ENCODE peak calls at places on chromosome 5, in four cellular contexts. J is choroid plexus epithelial cell, N is GM20000, X is lower leg skin. E is an unnamed sample.

GRCh38 chr5:10600629-10601245 is 36.9 kb downstream of the ANKRD33B start:
- DNase-seq in J (no peak), N (no peak), X (no peak), E (no peak)

GRCh38 chr5:114243983-114244305 is 117.9 kb upstream of the KCNN2 start:
- DNase-seq in J (no peak), N (no peak), X (no peak), E (no peak)

GRCh38 chr5:168696611-168697010 is 117.4 kb upstream of the PANK3 start:
- DNase-seq in J (no peak), N (no peak), X (no peak), E (no peak)

GRCh38 chr5:91225848-91226686 is 157.1 kb downstream of the ARRDC3 start:
- DNase-seq in J (no peak), N (peak; percentile 36), X (no peak), E (peak; percentile 42)

GRCh38 chr5:31976161-31976560 is 198.0 kb downstream of the GOLPH3 start:
- DNase-seq in J (no peak), N (no peak), X (no peak), E (no peak)

GRCh38 chr5:147690595-147690994 is 91.9 kb downstream of the JAKMIP2 start:
- DNase-seq in J (peak; percentile 7), N (no peak), X (no peak), E (no peak)

GRCh38 chr5:133410335-133410828 is 202.0 kb downstream of the FSTL4 start:
- DNase-seq in J (no peak), N (no peak), X (no peak), E (no peak)

GRCh38 chr5:17000296-17000939 is 64.3 kb upstream of the MYO10 start:
- DNase-seq in J (peak; percentile 93), N (no peak), X (no peak), E (no peak)

GRCh38 chr5:104412649-104413240 is 850.2 kb upstream of the NUDT12 start:
- DNase-seq in J (peak; percentile 77), N (peak; percentile 13), X (no peak), E (peak; percentile 9)

GRCh38 chr5:128174951-128175350 is 91.4 kb downstream of the SLC12A2 start:
- DNase-seq in J (peak; percentile 66), N (no peak), X (no peak), E (no peak)

GRCh38 chr5:171323806-171324632 is 15.0 kb downstream of the TLX3 start:
- DNase-seq in J (no peak), N (no peak), X (no peak), E (no peak)
- TF ChIP-seq CTCF in J (no peak), N (no peak), X (no peak), E (no peak)

GRCh38 chr5:137206030-137206715 is 293.0 kb downstream of the SPOCK1 start:
- DNase-seq in J (no peak), N (no peak), X (no peak), E (no peak)

GRCh38 chr5:137201876-137202275 is 297.2 kb downstream of the SPOCK1 start:
- DNase-seq in J (peak; percentile 33), N (no peak), X (peak; percentile 49), E (no peak)

GRCh38 chr5:137207023-137207760 is 291.9 kb downstream of the SPOCK1 start:
- DNase-seq in J (no peak), N (no peak), X (no peak), E (no peak)

GRCh38 chr5:137203011-137203632 is 296.0 kb downstream of the SPOCK1 start:
- DNase-seq in J (no peak), N (no peak), X (no peak), E (no peak)

DNA sequence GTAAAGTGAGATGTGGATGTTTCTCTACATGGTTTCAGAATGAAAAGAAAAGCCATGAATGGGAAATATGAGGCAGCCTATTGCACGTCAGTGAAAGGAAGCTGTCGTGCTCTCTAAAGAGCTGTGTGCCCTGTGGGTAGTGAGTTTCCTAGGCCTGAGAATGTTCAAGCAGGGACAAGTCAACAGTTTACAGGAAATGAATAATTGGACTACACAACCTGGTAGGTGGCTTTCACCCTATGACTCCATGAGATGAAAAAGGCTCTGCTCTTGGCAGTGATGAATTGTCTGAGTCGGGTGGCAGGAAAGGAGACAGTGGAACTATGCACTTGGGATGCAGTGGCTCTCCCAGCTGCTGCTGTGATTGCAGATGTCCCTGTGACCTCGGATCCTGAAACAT is 293.9 kb downstream of the SPOCK1 start:
- DNase-seq in J (no peak), N (no peak), X (no peak), E (no peak)
- TF ChIP-seq CTCF in J (no peak), N (no peak), X (no peak), E (no peak)

GRCh38 chr5:67166460-67166871 is 30.1 kb downstream of the CD180 start:
- DNase-seq in J (no peak), N (peak; percentile 40), X (no peak), E (peak; percentile 51)
- TF ChIP-seq CTCF in J (no peak), N (no peak), X (no peak), E (peak; percentile 5)

DNA sequence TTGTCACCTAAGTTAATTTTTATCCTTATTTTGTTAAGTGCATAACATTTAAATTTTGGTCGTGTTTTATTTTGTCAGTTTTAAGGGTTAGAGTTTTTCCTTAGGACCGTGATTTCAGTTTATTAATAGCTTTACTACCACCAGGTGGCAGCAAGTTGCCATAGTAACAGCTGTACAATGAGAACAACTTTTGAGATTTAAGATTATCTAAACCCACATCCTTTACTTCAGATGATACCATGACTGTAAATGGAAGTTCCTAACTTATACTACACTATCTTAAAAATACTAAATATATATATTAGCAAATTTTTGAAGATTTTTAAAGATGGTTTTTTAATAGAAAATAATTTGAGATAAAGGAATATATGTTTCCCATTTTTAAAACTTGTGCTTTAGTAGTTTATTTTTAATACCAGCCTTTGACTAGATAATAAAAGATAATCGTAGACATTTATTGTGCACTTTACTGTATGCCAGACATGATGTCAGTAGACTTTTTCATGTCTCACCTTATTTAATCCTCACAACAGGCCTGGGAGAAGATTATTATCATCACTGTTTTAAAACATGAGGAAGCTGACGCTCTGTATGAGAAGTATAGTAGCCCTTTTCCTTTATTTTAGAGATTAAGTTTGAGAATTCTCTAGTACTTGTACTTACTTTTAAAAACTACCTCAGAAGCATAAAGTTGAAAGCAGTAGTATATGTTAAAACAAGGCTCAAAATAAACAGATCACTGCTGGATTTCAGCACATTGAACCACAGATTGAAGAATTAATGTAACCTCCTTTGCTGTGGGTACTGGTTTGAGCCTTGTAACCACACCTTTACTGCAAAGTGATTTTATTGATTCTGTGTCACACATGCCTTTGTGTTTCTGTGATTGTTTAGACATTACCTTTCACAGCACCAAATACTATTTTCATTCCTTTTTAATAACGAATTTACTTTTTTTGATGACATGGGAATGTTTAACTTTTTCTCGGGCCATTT is 27.5 kb downstream of the SREK1 start:
- DNase-seq in J (peak; percentile 78), N (peak; percentile 22), X (no peak), E (no peak)
- TF ChIP-seq CTCF in J (peak; percentile 58), N (peak; percentile 53), X (no peak), E (peak; percentile 32)

E was measured in GM13976.